ENCODE peak calls at places on chromosomes 13 and 19, in four cellular contexts. X, W, G and L are unnamed samples. For H3K9me3, the result is how much of the 10 kb centered on the place peaks cover.

GRCh38 chr19:29415507-29415906 is 110.3 kb upstream of the VSTM2B start:
- DNase-seq in G (no peak), X (no peak), W (no peak), L (no peak)

GRCh38 chr13:53612200-53612599 is 583.6 kb downstream of the OLFM4 start:
- DNase-seq in W (no peak), G (no peak), X (no peak), L (no peak)

GRCh38 chr13:46146898-46147297 is 35.1 kb downstream of the LCP1 start:
- DNase-seq in W (peak), G (no peak), X (no peak), L (no peak)

GRCh38 chr13:60226507-60226906 is 62.8 kb upstream of the DIAPH3 start:
- DNase-seq in W (peak), X (no peak), G (no peak), L (no peak)

GRCh38 chr19:15251749-15252397 is 19.6 kb upstream of the EPHX3 start:
- DNase-seq in W (peak), X (peak), G (peak), L (no peak)

GRCh38 chr13:23811366-23812027 is 77.7 kb downstream of the MIPEP start:
- DNase-seq in G (no peak), X (no peak), W (no peak), L (no peak)

GRCh38 chr13:41827507-41828213 is 133.2 kb downstream of the VWA8 start:
- DNase-seq in X (peak), W (peak), G (no peak), L (no peak)

GRCh38 chr13:20848944-20849343 is 53.6 kb downstream of the XPO4 start:
- DNase-seq in G (no peak), X (no peak), W (no peak), L (no peak)

GRCh38 chr13:110444226-110444653 is 117.3 kb downstream of the RAB20 start:
- DNase-seq in W (peak), X (no peak), G (peak), L (no peak)

GRCh38 chr19:13984875-13985741 is 21.0 kb downstream of the RFX1 start:
- DNase-seq in G (peak), W (no peak), X (no peak), L (no peak)

GRCh38 chr19:55581145-55581827 is 638 bp upstream of the ZNF579 start:
- DNase-seq in G (peak), W (no peak), X (no peak), L (no peak)

GRCh38 chr19:19098703-19099632 is 35.2 kb downstream of the SLC25A42 start:
- DNase-seq in G (peak), X (no peak), W (no peak), L (no peak)

GRCh38 chr13:52371736-52372247 is 34.2 kb downstream of the THSD1 start:
- DNase-seq in W (peak), G (no peak), X (no peak), L (no peak)

GRCh38 chr19:15426485-15427349 is 7.9 kb upstream of the AKAP8L start:
- DNase-seq in G (no peak), X (no peak), W (no peak), L (no peak)

GRCh38 chr13:25288966-25289365 is 1.7 kb upstream of the MTMR6 start:
- DNase-seq in X (no peak), G (no peak), W (no peak), L (no peak)

GRCh38 chr19:41746593-41747227 is 8.6 kb upstream of the CEACAM6 start:
- DNase-seq in W (peak), X (no peak), G (peak), L (no peak)

GRCh38 chr13:81395368-81395767 is 1054.4 kb upstream of the SPRY2 start:
- DNase-seq in G (no peak), X (no peak), W (peak), L (no peak)

GRCh38 chr19:3412066-3412465 is 45.7 kb downstream of the NFIC start:
- DNase-seq in G (no peak), W (no peak), X (no peak), L (no peak)

GRCh38 chr13:96734499-96734898 is 259.8 kb downstream of the OXGR1 start:
- DNase-seq in G (no peak), W (no peak), X (no peak), L (no peak)

GRCh38 chr19:21202865-21203494 is 61.1 kb downstream of the ZNF431 start:
- DNase-seq in W (peak), X (no peak), G (peak), L (no peak)

GRCh38 chr19:46574533-46574932 is 26.6 kb upstream of the CALM3 start:
- DNase-seq in X (no peak), G (no peak), W (peak), L (no peak)

GRCh38 chr13:50033696-50034095 is 18.5 kb downstream of the KCNRG start:
- DNase-seq in W (peak), G (no peak), X (no peak), L (no peak)

GRCh38 chr19:17183271-17183757 is 31.8 kb upstream of the USE1 start:
- DNase-seq in W (no peak), X (no peak), G (no peak), L (no peak)

GRCh38 chr13:98225036-98225940 is 48.2 kb upstream of the RNF113B start:
- DNase-seq in W (no peak), G (peak), X (no peak), L (no peak)

GRCh38 chr19:56076413-56076998 is 44.6 kb downstream of the ZNF787 start:
- DNase-seq in W (peak), G (peak), X (peak), L (no peak)

GRCh38 chr19:21023901-21024300 is 3.4 kb downstream of the ZNF430 start:
- DNase-seq in X (no peak), W (no peak), G (no peak), L (no peak)

GRCh38 chr19:418761-419632 is 10.1 kb upstream of the C2CD4C start:
- DNase-seq in X (no peak), G (peak), W (no peak), L (no peak)

GRCh38 chr13:113117335-113117872 is 5.2 kb upstream of the F10 start:
- DNase-seq in X (peak), G (no peak), W (no peak), L (no peak)

GRCh38 chr13:112680741-112681360 is 9.0 kb upstream of the ATP11A start:
- DNase-seq in X (no peak), G (no peak), W (no peak), L (no peak)

GRCh38 chr13:40023608-40024577 is 368.4 kb downstream of the COG6 start:
- DNase-seq in G (no peak), X (no peak), W (no peak), L (no peak)

GRCh38 chr13:26025196-26025595 is 26.6 kb downstream of the SHISA2 start:
- DNase-seq in W (no peak), X (no peak), G (peak), L (no peak)

GRCh38 chr13:99984463-99985242 is 3.1 kb downstream of the ZIC2 start:
- DNase-seq in G (no peak), W (no peak), X (no peak), L (no peak)

GRCh38 chr19:10699650-10700335 is 1.4 kb upstream of the QTRT1 start:
- DNase-seq in X (no peak), G (peak), W (peak), L (no peak)

GRCh38 chr19:10691883-10692282 is 9.4 kb upstream of the QTRT1 start:
- DNase-seq in G (no peak), W (no peak), X (no peak), L (no peak)

GRCh38 chr19:10694706-10695105 is 6.5 kb upstream of the QTRT1 start:
- DNase-seq in W (no peak), X (no peak), G (no peak), L (no peak)

GRCh38 chr19:10692673-10693264 is 8.5 kb upstream of the QTRT1 start:
- DNase-seq in G (no peak), W (no peak), X (no peak), L (no peak)

GRCh38 chr19:10695401-10696398 is 5.5 kb upstream of the QTRT1 start:
- DNase-seq in G (peak), W (peak), X (peak), L (no peak)
- H3K9me3 ChIP-seq in G (under half), W (under half), X (under half), L (under half)

DNA sequence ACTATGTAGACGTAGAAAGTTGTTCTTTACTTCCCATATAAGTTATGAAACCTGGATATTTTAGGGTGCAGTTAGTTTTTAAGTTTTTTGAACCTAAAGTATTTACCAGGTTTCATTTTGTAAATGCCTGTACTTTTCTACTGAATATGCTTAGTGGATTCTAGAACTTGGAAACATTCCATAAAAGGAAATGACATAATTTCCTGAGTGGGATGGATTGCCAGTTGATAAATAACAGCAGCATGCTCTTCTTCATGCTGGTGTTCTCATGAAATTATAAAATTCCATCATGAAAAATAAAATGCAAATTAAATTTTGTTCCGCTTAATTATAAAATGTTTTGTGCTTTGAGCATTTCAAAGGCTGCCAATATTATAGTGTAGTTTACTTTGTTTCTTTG is 362.3 kb upstream of the PCDH20 start:
- DNase-seq in G (no peak), W (peak), X (no peak), L (no peak)
- H3K27ac ChIP-seq in G (no peak), W (no peak), X (no peak), L (no peak)

DNA sequence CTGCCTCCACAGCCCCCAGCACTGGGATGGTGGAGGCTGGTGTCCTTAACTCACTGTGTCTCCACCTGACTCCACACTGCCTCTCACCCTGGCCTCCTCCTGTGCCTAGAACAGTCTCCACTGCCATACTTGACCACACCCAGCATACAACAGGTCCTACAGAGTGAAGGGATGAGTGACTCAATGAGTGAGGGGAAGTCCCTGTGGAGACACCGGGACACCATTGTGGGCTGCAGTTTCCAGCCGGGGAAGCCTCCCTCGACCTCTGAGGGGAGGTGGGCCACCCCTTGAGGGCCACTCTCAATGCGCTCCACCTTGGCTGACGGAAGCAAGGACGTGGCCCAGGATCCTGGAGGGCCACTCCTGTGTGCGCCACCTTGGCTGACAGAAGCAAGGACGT is 2.8 kb upstream of the ZNF135 start:
- DNase-seq in W (no peak), G (no peak), X (no peak), L (no peak)
- H3K9me3 ChIP-seq in W (under half), G (under half), X (under half), L (under half)

GRCh38 chr13:27261376-27261775 is 9.3 kb upstream of the RASL11A start:
- DNase-seq in G (no peak), X (no peak), W (no peak), L (no peak)

GRCh38 chr13:27257233-27257568 is 5.8 kb downstream of the RPL21 start:
- DNase-seq in X (no peak), W (no peak), G (no peak), L (no peak)

GRCh38 chr13:27259831-27260230 is 8.5 kb downstream of the RPL21 start:
- DNase-seq in X (no peak), W (no peak), G (no peak), L (peak)

GRCh38 chr13:27258637-27259377 is 7.4 kb downstream of the RPL21 start:
- DNase-seq in G (no peak), W (no peak), X (no peak), L (peak)

DNA sequence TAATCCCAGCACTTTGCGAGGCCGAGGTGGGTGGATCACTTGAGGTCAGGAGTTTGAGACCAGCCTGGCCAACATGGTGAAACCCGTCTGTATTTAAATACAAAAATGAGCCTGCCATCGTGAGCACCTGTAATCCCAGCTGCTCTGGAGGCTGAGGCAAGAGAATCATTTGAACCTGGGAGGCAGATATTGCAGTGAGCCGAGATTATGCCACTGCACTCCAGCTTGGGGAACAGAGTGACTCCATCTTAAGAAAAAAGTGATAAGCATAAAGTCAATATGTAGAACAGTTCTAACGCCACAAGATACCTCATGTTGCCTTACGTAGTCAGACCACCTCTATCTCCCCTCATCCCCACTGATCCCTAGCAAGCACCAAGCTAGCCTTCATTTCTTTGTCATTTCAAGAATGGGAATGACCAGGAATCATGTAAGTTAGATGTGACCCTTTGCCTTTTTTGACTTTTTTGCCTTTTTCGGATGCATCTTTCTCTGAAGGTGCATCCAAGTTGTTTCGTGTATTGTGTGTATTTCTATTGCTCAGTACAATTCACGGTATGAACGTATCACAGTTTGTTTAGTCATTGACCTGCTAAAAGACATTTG is 6.4 kb downstream of the RPL21 start:
- DNase-seq in G (no peak), X (no peak), W (no peak), L (no peak)
- H3K27ac ChIP-seq in G (no peak), X (no peak), W (peak), L (no peak)

DNA sequence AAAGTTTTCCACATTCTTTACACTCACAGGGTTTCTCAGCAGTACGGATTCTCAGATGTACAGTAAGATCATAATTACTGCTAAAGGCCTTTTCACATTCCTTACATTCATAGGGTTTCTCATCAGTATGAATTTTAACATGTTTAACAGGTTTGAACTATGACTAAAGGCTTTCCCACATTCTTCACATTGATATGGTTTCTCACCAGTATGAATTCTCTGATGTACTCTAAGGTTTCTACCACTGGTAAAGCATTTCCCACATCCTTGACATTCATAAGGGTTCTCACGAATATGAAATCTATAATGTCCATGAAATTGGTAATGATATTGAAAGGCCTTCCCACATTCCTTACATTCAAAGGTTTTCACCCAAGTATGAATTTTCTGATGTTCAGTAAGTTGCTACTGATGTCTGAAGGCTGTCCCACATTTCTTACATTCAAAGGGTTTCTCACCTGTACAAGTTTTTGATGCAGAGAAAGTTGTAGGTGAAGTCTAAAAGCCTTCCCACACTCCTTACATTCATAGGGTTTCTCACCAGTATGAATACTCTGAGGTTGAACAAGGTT is 22.0 kb downstream of the ZNF780B start:
- DNase-seq in X (no peak), W (no peak), G (no peak), L (no peak)
- H3K9me3 ChIP-seq in X (half or more), W (under half), G (under half), L (half or more)

DNA sequence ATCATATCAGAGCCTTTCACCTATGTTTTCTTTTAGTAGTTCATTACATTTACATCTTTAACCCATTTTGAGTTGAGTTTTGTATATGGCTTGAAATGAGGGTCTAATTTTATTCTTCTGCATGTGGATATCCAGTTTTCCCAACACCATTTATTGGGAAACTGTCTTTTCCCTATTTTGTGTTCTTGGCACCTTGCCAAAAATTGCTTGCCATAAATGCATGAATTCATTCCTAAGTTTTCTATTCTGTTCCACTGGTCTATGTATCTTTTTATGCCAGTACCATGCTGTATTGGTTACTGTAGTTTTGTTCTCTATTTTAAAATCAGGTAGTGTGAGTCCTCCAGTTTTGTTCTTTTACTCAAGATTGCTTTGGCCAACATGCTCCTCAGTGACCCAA is 144.0 kb upstream of the OBI1 start:
- DNase-seq in G (no peak), X (no peak), W (no peak), L (no peak)
- H3K27ac ChIP-seq in G (no peak), X (no peak), W (no peak), L (no peak)

GRCh38 chr13:106114981-106115554 is 420.4 kb downstream of the EFNB2 start:
- DNase-seq in W (no peak), G (no peak), X (no peak), L (no peak)
- H3K9me3 ChIP-seq in W (under half), G (under half), X (under half), L (under half)

DNA sequence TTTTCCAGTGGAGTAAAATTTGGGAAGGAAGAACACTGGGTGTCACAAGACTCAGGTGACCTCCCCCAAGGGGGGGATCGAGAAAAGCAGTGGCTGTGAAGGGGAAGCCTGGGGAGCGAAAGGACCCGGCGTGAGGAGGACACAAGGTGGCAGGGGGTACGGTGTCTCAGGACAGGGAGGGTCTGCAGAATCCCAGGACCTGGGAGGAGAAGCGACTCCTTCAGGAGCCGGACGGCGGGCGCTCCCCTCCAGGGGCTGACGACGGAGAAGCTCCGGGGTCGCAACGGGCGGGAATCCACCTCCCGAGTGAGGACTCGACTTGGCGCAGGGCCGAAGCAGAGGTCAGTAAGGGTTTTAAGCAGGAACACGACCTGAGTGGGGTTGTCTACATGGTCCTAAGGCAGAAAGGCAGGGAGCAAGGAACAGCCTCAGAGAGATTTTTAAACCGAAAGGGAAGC is 529 bp downstream of the ZNF836 start:
- DNase-seq in W (no peak), X (no peak), G (peak), L (peak)
- H3K27ac ChIP-seq in W (no peak), X (peak), G (peak), L (peak)